ENCODE peak calls at places on chromosomes 4 and X, in eight cellular contexts. D is GM12892, S is HepG2, J is upper lobe of left lung, L is breast epithelium, W is suprapubic skin, A is stomach, M is prostate gland. K is an unnamed sample.
A peak's percentile ranks its signal among the peaks of the same experiment; 100 is the strongest.

GRCh38 chr4:7511509-7511908 is 76.8 kb upstream of the PSAPL1 start:
- DNase-seq in D (no peak), S (no peak), J (no peak), L (no peak), W (no peak), A (no peak), M (no peak), K (no peak)

GRCh38 chrX:12894074-12894691 is 12.2 kb upstream of the TLR8 start:
- DNase-seq in D (no peak), S (peak; percentile 28), J (no peak), L (no peak), W (no peak), A (peak; percentile 57), M (peak; percentile 12), K (no peak)

GRCh38 chr4:83112678-83113428 is 1.7 kb downstream of the PLAC8 start:
- DNase-seq in D (no peak), S (peak; percentile 58), J (no peak), L (no peak), W (no peak), A (no peak), M (no peak), K (peak; percentile 50)

GRCh38 chr4:87109945-87110344 is 110.5 kb downstream of the KLHL8 start:
- DNase-seq in D (no peak), S (no peak), J (no peak), L (no peak), W (no peak), A (no peak), M (no peak), K (no peak)

GRCh38 chrX:153487590-153488071 is 7.1 kb upstream of the BGN start:
- DNase-seq in D (no peak), S (no peak), J (peak; percentile 39), L (no peak), W (no peak), A (no peak), M (no peak), K (no peak)

GRCh38 chrX:46630141-46630540 is 56.6 kb downstream of the CHST7 start:
- DNase-seq in D (no peak), S (no peak), J (no peak), L (no peak), W (no peak), A (no peak), M (no peak), K (no peak)

GRCh38 chrX:41086627-41086932 is 1.3 kb downstream of the USP9X start:
- DNase-seq in D (no peak), S (no peak), J (no peak), L (no peak), W (no peak), A (no peak), M (no peak), K (no peak)

GRCh38 chrX:106791495-106791894 is 11.0 kb upstream of the TBC1D8B start:
- DNase-seq in D (no peak), S (no peak), J (no peak), L (no peak), W (no peak), A (no peak), M (no peak), K (no peak)

GRCh38 chr4:89357346-89357745 is 49.7 kb upstream of the GPRIN3 start:
- DNase-seq in D (no peak), S (no peak), J (no peak), L (no peak), W (no peak), A (no peak), M (no peak), K (no peak)
- TF ChIP-seq POLR2AphosphoS5 in D (no peak), S (no peak), J (no peak), L (no peak), W (no peak), A (no peak), M (no peak), K (no peak)

GRCh38 chr4:5776510-5776909 is 65.5 kb downstream of the EVC start:
- DNase-seq in D (no peak), S (no peak), J (no peak), L (no peak), W (no peak), A (no peak), M (no peak), K (no peak)

GRCh38 chr4:5770051-5770450 is 59.0 kb downstream of the EVC start:
- DNase-seq in D (no peak), S (no peak), J (no peak), L (no peak), W (no peak), A (peak; percentile 20), M (no peak), K (no peak)

GRCh38 chr4:5773271-5773555 is 62.2 kb downstream of the EVC start:
- DNase-seq in D (no peak), S (no peak), J (no peak), L (no peak), W (no peak), A (no peak), M (no peak), K (no peak)

GRCh38 chr4:5774416-5775056 is 63.5 kb downstream of the EVC start:
- DNase-seq in D (no peak), S (no peak), J (no peak), L (no peak), W (no peak), A (peak; percentile 15), M (no peak), K (no peak)

DNA sequence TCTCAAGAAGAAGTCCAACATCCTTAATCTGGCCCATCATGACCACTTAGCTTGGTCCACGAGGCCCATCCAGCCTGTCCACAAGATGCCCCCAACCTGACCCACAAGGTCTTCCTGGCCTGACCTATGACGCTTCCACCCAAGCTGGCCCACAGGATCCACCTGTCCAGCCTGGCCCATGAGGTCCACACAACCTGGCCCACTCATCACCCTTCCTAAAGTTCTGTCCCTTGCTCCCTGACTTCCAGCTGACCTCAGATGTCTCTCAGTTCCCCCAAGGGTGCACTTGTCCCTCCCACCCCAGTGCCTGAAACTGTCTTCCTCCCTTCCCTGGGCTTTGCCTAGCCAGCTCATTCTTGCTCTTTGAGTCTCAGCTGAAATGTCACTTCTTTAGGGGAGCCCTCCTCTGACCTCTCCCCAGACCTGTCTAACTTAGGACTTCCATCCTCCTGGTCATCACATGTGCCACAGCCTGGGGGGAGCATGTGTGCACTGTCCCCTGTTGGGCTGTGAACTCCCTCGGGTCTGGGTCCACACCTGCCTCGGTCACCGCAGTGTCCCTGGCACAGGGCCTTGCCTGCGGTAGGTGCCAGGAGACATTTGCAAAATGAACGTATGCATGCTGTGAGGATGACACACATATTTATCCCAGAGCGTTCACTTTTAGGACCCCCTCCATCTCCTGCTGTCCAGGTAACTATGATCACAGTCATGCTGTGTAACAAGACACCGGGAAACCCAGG is 61.7 kb downstream of the EVC start:
- DNase-seq in D (no peak), S (no peak), J (no peak), L (no peak), W (no peak), A (no peak), M (no peak), K (no peak)
- TF ChIP-seq POLR2AphosphoS5 in D (no peak), S (no peak), J (no peak), L (no peak), W (no peak), A (no peak), M (no peak), K (no peak)

DNA sequence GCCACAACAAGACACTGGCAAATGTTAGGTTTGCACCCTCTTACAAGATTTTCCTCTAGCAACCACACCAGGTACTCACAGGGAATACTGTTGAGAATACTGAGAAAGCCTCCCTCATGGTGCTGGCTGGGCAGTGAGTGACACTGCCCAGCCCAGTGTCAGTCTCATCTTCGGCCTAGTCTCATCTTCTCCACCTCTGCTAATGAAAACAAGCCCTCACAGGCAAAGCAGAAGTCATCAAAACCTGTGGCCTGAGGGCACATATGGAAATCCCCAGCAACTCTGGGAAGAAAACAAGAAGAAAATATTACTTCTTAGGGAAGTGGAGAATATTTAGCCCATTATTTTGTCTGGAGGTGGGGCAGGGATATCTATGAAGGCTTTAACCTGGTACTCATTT is 7.9 kb upstream of the ADAM29 start:
- DNase-seq in D (no peak), S (no peak), J (no peak), L (no peak), W (no peak), A (no peak), M (no peak), K (no peak)
- TF ChIP-seq POLR2AphosphoS5 in D (no peak), S (no peak), J (no peak), L (no peak), W (no peak), A (no peak), M (no peak), K (no peak)

DNA sequence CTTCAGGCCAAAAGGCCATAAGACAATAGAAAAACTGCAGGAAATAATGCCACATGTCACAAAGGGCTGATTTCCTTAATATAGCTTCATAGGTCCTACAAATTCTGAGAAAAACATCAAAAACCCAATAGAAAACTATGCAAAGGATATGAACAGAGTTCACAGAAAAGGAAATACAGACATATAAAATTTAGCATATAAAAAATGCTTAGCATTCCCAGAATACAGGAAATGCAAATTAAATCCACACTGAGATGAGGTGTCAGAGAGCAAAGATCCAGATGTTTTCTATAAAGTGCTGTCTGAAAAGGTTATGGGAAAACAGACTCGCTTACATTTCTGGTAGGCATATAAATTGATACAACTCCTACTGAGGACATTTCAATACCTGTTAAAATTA is 33.8 kb downstream of the TXK start:
- DNase-seq in D (no peak), S (no peak), J (no peak), L (no peak), W (no peak), A (no peak), M (no peak), K (no peak)
- TF ChIP-seq POLR2AphosphoS5 in D (no peak), S (no peak), J (no peak), L (no peak), W (no peak), A (no peak), M (no peak), K (no peak)

GRCh38 chrX:39418936-39419659 is 617.8 kb downstream of the MID1IP1 start:
- DNase-seq in D (no peak), S (no peak), J (no peak), L (no peak), W (no peak), A (peak; percentile 46), M (no peak), K (no peak)

GRCh38 chrX:39416547-39417262 is 615.4 kb downstream of the MID1IP1 start:
- DNase-seq in D (no peak), S (no peak), J (no peak), L (no peak), W (no peak), A (no peak), M (no peak), K (no peak)

GRCh38 chrX:39409246-39409917 is 608.1 kb downstream of the MID1IP1 start:
- DNase-seq in D (no peak), S (no peak), J (no peak), L (no peak), W (no peak), A (no peak), M (no peak), K (no peak)

GRCh38 chrX:39418132-39418935 is 617.1 kb downstream of the MID1IP1 start:
- DNase-seq in D (no peak), S (no peak), J (no peak), L (no peak), W (no peak), A (no peak), M (no peak), K (no peak)

GRCh38 chrX:39414290-39414847 is 613.1 kb downstream of the MID1IP1 start:
- DNase-seq in D (no peak), S (peak; percentile 5), J (no peak), L (no peak), W (no peak), A (no peak), M (no peak), K (no peak)
- TF ChIP-seq POLR2AphosphoS5 in D (no peak), S (no peak), J (no peak), L (no peak), W (no peak), A (no peak), M (no peak), K (no peak)

K was measured in GM12878.